ENCODE peak calls at places on chromosomes 2 and 18, in six cellular contexts. X is breast epithelium, G is fibroblast of the aortic adventitia, F is H1, K is HCT116, L is testis. J is an unnamed sample.

GRCh38 chr2:191954446-191954845 is 107.6 kb upstream of the CAVIN2 start:
- DNase-seq in G (no peak), X (no peak), K (no peak), F (no peak), L (no peak), J (peak; percentile 44)

GRCh38 chr18:80180778-80181564 is 66.3 kb downstream of the PARD6G start:
- DNase-seq in F (no peak), K (no peak), X (no peak), G (no peak), L (no peak), J (no peak)

GRCh38 chr2:13616656-13617055 is 899.9 kb downstream of the TRIB2 start:
- DNase-seq in G (no peak), L (no peak), K (no peak), X (no peak), F (no peak), J (no peak)

GRCh38 chr2:134273240-134273983 is 19.5 kb downstream of the MGAT5 start:
- DNase-seq in L (no peak), K (no peak), X (no peak), F (no peak), G (no peak), J (peak; percentile 41)

GRCh38 chr2:144950874-144951560 is 431.1 kb upstream of the ZEB2 start:
- DNase-seq in K (peak; percentile 22), G (peak; percentile 96), X (no peak), F (no peak), L (no peak), J (peak; percentile 95)

GRCh38 chr2:75053484-75054112 is 95.2 kb downstream of the POLE4 start:
- DNase-seq in G (no peak), X (no peak), F (peak; percentile 31), K (peak; percentile 36), L (peak; percentile 43), J (peak; percentile 47)

GRCh38 chr2:149768320-149768799 is 180.8 kb upstream of the MMADHC start:
- DNase-seq in L (no peak), G (peak; percentile 20), F (no peak), X (no peak), K (no peak), J (peak; percentile 47)

GRCh38 chr18:73752546-73752945 is 395.1 kb downstream of the FBXO15 start:
- DNase-seq in L (no peak), X (no peak), G (peak; percentile 49), F (no peak), K (no peak), J (peak; percentile 67)

GRCh38 chr18:58223717-58224424 is 179.8 kb downstream of the NEDD4L start:
- DNase-seq in G (peak; percentile 80), K (peak; percentile 76), F (no peak), L (no peak), X (peak; percentile 73), J (peak; percentile 91)

GRCh38 chr2:68536000-68536399 is 68.6 kb downstream of the APLF start:
- DNase-seq in G (no peak), F (no peak), L (no peak), K (no peak), X (no peak), J (no peak)

GRCh38 chr18:76490701-76491171 is 4.3 kb downstream of the ZNF516 start:
- DNase-seq in G (no peak), F (no peak), K (no peak), L (peak; percentile 55), X (no peak), J (no peak)

GRCh38 chr2:235988271-235989015 is 179.7 kb downstream of the GBX2 start:
- DNase-seq in G (no peak), X (no peak), F (no peak), L (no peak), K (no peak), J (no peak)

GRCh38 chr2:24448811-24449210 is 42.2 kb upstream of the NCOA1 start:
- DNase-seq in L (no peak), K (no peak), F (no peak), X (no peak), G (no peak), J (no peak)

GRCh38 chr2:30178618-30179404 is 32.0 kb downstream of the YPEL5 start:
- DNase-seq in F (no peak), G (peak; percentile 46), L (peak; percentile 81), X (no peak), K (no peak), J (peak; percentile 76)

GRCh38 chr2:234003972-234004617 is 46.4 kb upstream of the SPP2 start:
- DNase-seq in L (no peak), X (no peak), G (peak; percentile 96), K (peak; percentile 77), F (no peak), J (peak; percentile 91)

GRCh38 chr2:170885130-170885791 is 43.8 kb upstream of the GORASP2 start:
- DNase-seq in G (no peak), K (no peak), L (no peak), X (no peak), F (no peak), J (no peak)

GRCh38 chr2:23487735-23488492 is 102.9 kb downstream of the KLHL29 start:
- DNase-seq in K (peak; percentile 36), L (no peak), X (peak; percentile 27), F (no peak), G (peak; percentile 32), J (peak; percentile 82)

GRCh38 chr2:48849770-48850169 is 94.2 kb upstream of the LHCGR start:
- DNase-seq in G (no peak), L (no peak), X (no peak), F (no peak), K (no peak), J (peak; percentile 44)

GRCh38 chr2:222169346-222169745 is 129.5 kb downstream of the PAX3 start:
- DNase-seq in L (no peak), K (no peak), G (no peak), X (no peak), F (no peak), J (peak; percentile 2)

GRCh38 chr2:158191076-158191566 is 89.4 kb downstream of the UPP2 start:
- DNase-seq in X (no peak), L (no peak), K (peak; percentile 13), G (no peak), F (no peak), J (peak; percentile 42)

GRCh38 chr18:35215026-35215425 is 25.8 kb upstream of the ZNF397 start:
- DNase-seq in F (no peak), K (no peak), G (no peak), L (no peak), X (no peak), J (no peak)

GRCh38 chr2:51846796-51847195 is 814.9 kb upstream of the NRXN1 start:
- DNase-seq in G (no peak), X (no peak), L (no peak), F (no peak), K (no peak), J (no peak)

GRCh38 chr2:29228276-29228675 is 113.1 kb downstream of the CLIP4 start:
- DNase-seq in L (no peak), F (no peak), G (peak; percentile 57), K (no peak), X (no peak), J (no peak)

GRCh38 chr2:120672526-120673204 is 63.0 kb upstream of the GLI2 start:
- DNase-seq in G (no peak), F (no peak), L (no peak), K (no peak), X (no peak), J (no peak)

GRCh38 chr2:152925540-152926448 is 207.4 kb downstream of the ARL6IP6 start:
- DNase-seq in X (no peak), K (peak; percentile 79), L (peak; percentile 84), G (peak; percentile 37), F (peak; percentile 49), J (peak; percentile 6)

DNA sequence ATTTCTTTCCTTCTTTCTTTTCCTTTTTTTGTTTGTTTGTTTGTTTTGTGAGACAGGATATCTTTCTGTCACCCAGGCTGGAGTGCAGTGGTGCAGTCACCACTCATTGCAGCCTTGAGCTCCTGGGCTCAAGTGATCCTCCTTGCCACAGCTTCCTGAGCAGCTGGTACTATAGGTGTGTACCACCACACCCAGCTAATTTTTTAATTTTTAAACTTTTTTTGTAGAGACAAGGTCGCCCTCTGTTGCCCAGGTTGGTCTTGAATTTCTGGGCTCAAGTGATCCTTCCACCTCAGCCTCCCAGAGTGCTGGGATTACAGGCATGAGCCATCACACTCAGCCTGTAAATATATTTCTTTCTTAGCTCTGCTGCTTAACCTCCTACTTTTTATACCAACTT is 83.4 kb upstream of the CYP20A1 start:
- DNase-seq in X (no peak), F (no peak), G (no peak), L (no peak), K (peak; percentile 3), J (no peak)
- TF ChIP-seq CTCF in X (no peak), F (no peak), G (no peak), L (no peak), K (peak; percentile 11), J (peak; percentile 11)

GRCh38 chr2:64987001-64987962 is 1.9 kb upstream of the SLC1A4 start:
- DNase-seq in G (peak; percentile 45), K (no peak), F (no peak), X (no peak), L (no peak), J (peak; percentile 50)
- H3K4me3 ChIP-seq in G (peak overlapping the region; percentile 87), K (no peak overlapping the region), F (no peak overlapping the region), X (peak overlapping the region; percentile 68), L (peak overlapping the region; percentile 69), J (peak overlapping the region; percentile 50)

GRCh38 chr18:31695989-31696388 is 11.6 kb upstream of the B4GALT6 start:
- DNase-seq in G (no peak), K (no peak), F (no peak), L (no peak), X (no peak), J (no peak)
- TF ChIP-seq CTCF in G (no peak), K (no peak), F (no peak), L (no peak), X (no peak), J (no peak)

GRCh38 chr2:174632847-174633620 is 35.4 kb upstream of the WIPF1 start:
- DNase-seq in X (no peak), G (peak; percentile 63), L (no peak), F (no peak), K (no peak), J (peak; percentile 58)
- H3K4me3 ChIP-seq in X (peak overlapping the region; percentile 28), G (peak overlapping the region; percentile 31), L (no peak overlapping the region), F (no peak overlapping the region), K (no peak overlapping the region), J (no peak overlapping the region)

DNA sequence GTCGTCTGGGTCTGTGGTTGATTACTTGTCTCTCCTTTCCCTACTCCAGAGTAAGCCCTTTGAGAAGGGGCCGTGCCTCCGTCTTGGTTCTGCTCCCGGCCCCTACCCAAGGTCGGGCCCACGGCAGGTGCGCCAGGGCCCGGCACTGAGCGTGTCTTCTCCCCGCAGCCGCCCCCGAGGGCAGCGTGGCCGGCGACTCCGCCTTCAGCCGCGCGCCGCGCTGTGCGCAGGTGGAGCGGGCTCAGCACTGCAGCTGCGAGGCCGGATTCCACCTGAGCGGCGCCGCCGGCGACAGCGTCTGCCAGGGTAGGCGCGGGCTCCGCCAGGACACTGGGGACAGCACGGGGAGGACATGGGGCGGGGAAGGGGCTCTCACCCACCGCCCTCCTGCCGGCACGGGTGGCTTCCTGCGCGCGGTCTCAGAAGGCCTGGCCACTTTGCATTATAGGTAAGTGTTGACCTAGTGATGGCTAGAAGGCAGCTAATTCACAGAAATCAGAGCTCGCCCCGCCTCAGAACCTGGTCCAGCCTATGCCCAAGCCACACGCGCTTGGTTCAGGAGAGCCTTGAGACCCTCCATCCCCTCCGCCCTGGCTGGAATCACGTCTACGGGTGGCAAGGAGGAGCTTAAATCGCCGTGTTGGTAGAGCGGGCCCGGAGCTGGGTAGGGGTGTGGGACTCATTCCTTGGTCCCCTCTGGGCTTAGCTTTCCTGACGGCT is 43.5 kb downstream of the FBLN7 start:
- DNase-seq in F (no peak), K (no peak), G (no peak), X (no peak), L (no peak), J (no peak)
- TF ChIP-seq CTCF in F (no peak), K (no peak), G (no peak), X (no peak), L (no peak), J (no peak)